ENCODE peak calls at places on chromosomes 16 and 17, in nine cellular contexts. L is neural crest cell; Y is small intestine; J is left ventricle myocardium inferior; G is A549; Z is right lobe of liver; E is stimulated activated CD4-positive, alpha-beta T cell treated with anti-CD3 and anti-CD28 coated beads, TNF-alpha, amount 100 ng/mL, for 4 hours; V is hypothalamus; R is mesenchymal stem cell. A is an unnamed sample.
A peak's percentile ranks its signal among the peaks of the same experiment; 100 is the strongest.

GRCh38 chr16:4087990-4088577 is 28.2 kb downstream of the ADCY9 start:
- DNase-seq in L (no peak), Y (no peak), J (no peak), G (no peak), Z (no peak), E (no peak), V (no peak), R (no peak), A (no peak)

GRCh38 chr16:88865742-88866141 is 718 bp downstream of the PABPN1L start:
- DNase-seq in L (no peak), Y (no peak), J (no peak), G (no peak), Z (no peak), E (no peak), V (no peak), R (no peak), A (no peak)

GRCh38 chr16:87329436-87330256 is 12.5 kb upstream of the C16orf95 start:
- DNase-seq in L (no peak), Y (no peak), J (no peak), G (no peak), Z (no peak), E (no peak), V (no peak), R (no peak), A (no peak)

GRCh38 chr17:77503916-77504651 is 363.3 kb downstream of the SEC14L1 start:
- DNase-seq in L (no peak), Y (no peak), J (no peak), G (no peak), Z (no peak), E (no peak), V (no peak), R (no peak), A (no peak)

GRCh38 chr17:47727704-47728036 is 5.4 kb upstream of the TBX21 start:
- DNase-seq in L (no peak), Y (no peak), J (no peak), G (no peak), Z (no peak), E (no peak), V (no peak), R (no peak), A (no peak)

GRCh38 chr16:53257001-53257400 is 177.3 kb upstream of the RBL2 start:
- DNase-seq in L (no peak), Y (no peak), J (no peak), G (no peak), Z (no peak), E (no peak), V (no peak), R (peak; percentile 26), A (no peak)

GRCh38 chr17:1907818-1908698 is 78.3 kb downstream of the RPA1 start:
- DNase-seq in L (peak; percentile 28), Y (no peak), J (no peak), G (no peak), Z (no peak), E (no peak), V (no peak), R (peak; percentile 32), A (peak; percentile 28)

GRCh38 chr16:84179612-84180320 is 7.1 kb downstream of the TAF1C start:
- DNase-seq in L (no peak), Y (no peak), J (no peak), G (no peak), Z (no peak), E (no peak), V (no peak), R (no peak), A (no peak)

GRCh38 chr16:66731101-66731500 is 20.3 kb downstream of the DYNC1LI2 start:
- DNase-seq in L (no peak), Y (no peak), J (no peak), G (no peak), Z (no peak), E (no peak), V (no peak), R (no peak), A (no peak)

GRCh38 chr17:78142113-78142861 is 3.9 kb upstream of the C17orf99 start:
- DNase-seq in L (no peak), Y (peak; percentile 91), J (no peak), G (peak; percentile 87), Z (peak; percentile 48), E (no peak), V (no peak), R (peak; percentile 60), A (no peak)

GRCh38 chr17:82570282-82570681 is 50.8 kb downstream of the FOXK2 start:
- DNase-seq in L (no peak), Y (no peak), J (no peak), G (no peak), Z (no peak), E (no peak), V (no peak), R (no peak), A (peak; percentile 31)

A was measured in cardiac muscle cell.